ENCODE peak calls at places on chromosomes 5 and 9, in six cellular contexts. X is tibial nerve; R is IMR-90; Q is CD4-positive, CD25-positive, alpha-beta regulatory T cell; C is breast epithelium; B is WERI-Rb-1. V is an unnamed sample. For H3K9me3, the result is how much of the 10 kb centered on the place peaks cover.

GRCh38 chr5:135842737-135843136 is 8.3 kb downstream of the SLC25A48 start:
- DNase-seq in X (no peak), Q (no peak), C (no peak), R (no peak), B (no peak), V (no peak)

GRCh38 chr9:109769250-109769649 is 10.7 kb upstream of the PALM2AKAP2 start:
- DNase-seq in Q (no peak), C (no peak), X (no peak), R (no peak), B (no peak), V (no peak)

GRCh38 chr5:116652196-116652729 is 77.6 kb upstream of the SEMA6A start:
- DNase-seq in X (peak), Q (no peak), B (no peak), R (peak), C (peak), V (peak)

GRCh38 chr5:122228728-122229392 is 83.2 kb upstream of the SNCAIP start:
- DNase-seq in Q (no peak), B (no peak), X (no peak), C (no peak), R (no peak), V (no peak)

GRCh38 chr9:26112724-26113123 is 434.5 kb upstream of the TUSC1 start:
- DNase-seq in X (no peak), C (no peak), R (peak), B (no peak), Q (no peak), V (no peak)

GRCh38 chr9:112500842-112501241 is 14.2 kb downstream of the KIAA1958 start:
- DNase-seq in Q (no peak), X (no peak), R (no peak), C (no peak), B (no peak), V (no peak)

GRCh38 chr9:114016629-114017423 is 61.3 kb downstream of the AMBP start:
- DNase-seq in X (peak), Q (no peak), C (peak), B (peak), R (no peak), V (peak)

GRCh38 chr5:74638776-74639537 is 1.6 kb downstream of the ENC1 start:
- DNase-seq in R (peak), B (no peak), X (no peak), C (no peak), Q (no peak), V (no peak)

GRCh38 chr9:69996947-69997346 is 46.7 kb upstream of the MAMDC2 start:
- DNase-seq in R (no peak), Q (no peak), B (peak), C (no peak), X (peak), V (peak)

GRCh38 chr9:71885467-71885866 is 25.5 kb downstream of the ABHD17B start:
- DNase-seq in X (no peak), R (no peak), B (no peak), C (no peak), Q (no peak), V (no peak)

GRCh38 chr5:80064124-80064523 is 29.0 kb downstream of the THBS4 start:
- DNase-seq in B (no peak), C (no peak), R (no peak), Q (no peak), X (no peak), V (no peak)

GRCh38 chr9:18320046-18320445 is 153.9 kb upstream of the ADAMTSL1 start:
- DNase-seq in C (no peak), Q (no peak), B (no peak), R (peak), X (no peak), V (no peak)

GRCh38 chr5:69237877-69238276 is 3.2 kb downstream of the CDK7 start:
- DNase-seq in Q (no peak), R (no peak), X (no peak), B (no peak), C (no peak), V (no peak)

GRCh38 chr5:69238760-69239251 is 4.1 kb downstream of the CDK7 start:
- DNase-seq in R (peak), X (no peak), C (no peak), Q (no peak), B (no peak), V (no peak)

GRCh38 chr5:69245031-69245430 is 10.3 kb downstream of the CDK7 start:
- DNase-seq in X (no peak), B (no peak), R (no peak), C (no peak), Q (no peak), V (no peak)

GRCh38 chr5:69248019-69248418 is 13.3 kb downstream of the CDK7 start:
- DNase-seq in C (no peak), R (no peak), Q (no peak), B (no peak), X (no peak), V (no peak)

GRCh38 chr5:69242215-69242927 is 7.7 kb downstream of the CDK7 start:
- DNase-seq in Q (no peak), C (no peak), R (no peak), X (no peak), B (no peak), V (no peak)
- H3K27ac ChIP-seq in Q (no peak), C (no peak), R (peak), X (no peak), B (no peak), V (no peak)

GRCh38 chr5:150644058-150644457 is 3.6 kb downstream of the SYNPO start:
- DNase-seq in Q (no peak), R (no peak), X (no peak), C (no peak), B (no peak), V (no peak)

GRCh38 chr5:150641006-150641570 is 628 bp downstream of the SYNPO start:
- DNase-seq in B (no peak), X (peak), C (no peak), Q (no peak), R (peak), V (peak)

GRCh38 chr5:150642991-150643710 is 2.7 kb downstream of the SYNPO start:
- DNase-seq in R (no peak), Q (no peak), C (no peak), B (no peak), X (no peak), V (no peak)

GRCh38 chr5:150641826-150642566 is 1.5 kb downstream of the SYNPO start:
- DNase-seq in Q (no peak), B (no peak), R (no peak), C (no peak), X (no peak), V (no peak)

DNA sequence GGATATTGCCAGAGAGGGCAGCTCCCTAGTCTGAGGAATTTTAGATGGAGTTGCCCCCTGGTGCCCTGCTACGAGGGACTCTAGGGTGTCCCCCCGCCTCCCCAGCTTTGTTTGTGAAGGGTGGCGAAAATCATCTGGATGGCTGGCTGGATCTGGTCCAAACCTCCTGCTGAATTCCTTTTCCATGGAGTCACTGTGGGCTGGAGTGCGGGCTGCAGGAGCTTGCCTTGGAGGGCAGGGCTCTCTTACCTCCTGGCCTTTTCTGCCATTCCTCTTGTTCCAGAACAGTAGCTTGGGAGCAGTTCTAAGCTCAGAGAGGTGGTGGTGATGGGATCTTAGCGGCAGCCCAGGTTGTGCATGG is 2.1 kb downstream of the SYNPO start:
- DNase-seq in B (no peak), X (peak), Q (no peak), C (peak), R (peak), V (peak)
- H3K4me3 ChIP-seq in B (no peak), X (no peak), Q (no peak), C (peak), R (peak), V (no peak)

GRCh38 chr5:179127136-179128040 is 67.2 kb downstream of the ZNF354C start:
- DNase-seq in Q (no peak), X (no peak), C (no peak), B (no peak), R (no peak), V (no peak)
- H3K9me3 ChIP-seq in Q (under half), X (under half), C (under half), B (under half), R (under half), V (under half)

GRCh38 chr5:58818515-58818914 is 235.6 kb downstream of the RAB3C start:
- DNase-seq in R (no peak), X (no peak), C (no peak), Q (no peak), B (peak), V (no peak)
- H3K27ac ChIP-seq in R (no peak), X (no peak), C (no peak), Q (no peak), B (peak), V (no peak)

DNA sequence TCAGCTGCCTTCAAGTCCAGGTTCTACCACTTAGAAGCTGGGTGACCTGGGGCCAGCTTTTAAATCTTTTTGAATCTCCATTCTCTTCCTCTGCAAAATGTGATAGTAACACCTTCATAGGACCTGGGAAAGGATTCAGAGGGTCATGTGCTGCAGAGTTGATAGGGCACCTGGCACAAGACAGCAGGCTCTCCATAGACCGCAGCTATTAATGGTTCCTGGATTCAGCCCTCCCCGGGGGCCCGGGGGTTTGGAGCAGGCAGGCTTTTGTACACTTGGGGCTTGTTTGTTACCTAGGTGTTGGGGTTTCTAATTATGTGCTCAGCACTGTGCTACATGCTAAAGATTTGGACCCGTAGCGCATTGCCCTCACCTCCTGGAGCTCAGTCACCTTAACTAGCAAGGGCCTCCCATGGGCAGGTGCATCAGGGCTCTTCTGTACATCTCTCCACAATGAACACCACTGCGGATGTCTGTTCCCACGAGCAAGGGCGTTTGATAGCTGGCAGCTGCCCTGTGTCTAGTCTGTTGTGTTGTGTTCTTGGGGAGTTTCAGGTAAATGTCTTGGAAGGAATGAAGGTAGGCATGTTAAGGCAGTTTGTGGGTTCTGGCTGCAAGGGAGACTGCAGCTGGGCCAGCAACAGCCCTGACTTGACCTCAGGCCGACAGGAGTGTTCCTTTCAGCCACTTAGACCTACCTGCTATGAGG is 12.1 kb downstream of the PRRC2B start:
- DNase-seq in R (no peak), Q (no peak), C (peak), X (no peak), B (no peak), V (no peak)
- H3K4me3 ChIP-seq in R (no peak), Q (peak), C (peak), X (no peak), B (no peak), V (no peak)

DNA sequence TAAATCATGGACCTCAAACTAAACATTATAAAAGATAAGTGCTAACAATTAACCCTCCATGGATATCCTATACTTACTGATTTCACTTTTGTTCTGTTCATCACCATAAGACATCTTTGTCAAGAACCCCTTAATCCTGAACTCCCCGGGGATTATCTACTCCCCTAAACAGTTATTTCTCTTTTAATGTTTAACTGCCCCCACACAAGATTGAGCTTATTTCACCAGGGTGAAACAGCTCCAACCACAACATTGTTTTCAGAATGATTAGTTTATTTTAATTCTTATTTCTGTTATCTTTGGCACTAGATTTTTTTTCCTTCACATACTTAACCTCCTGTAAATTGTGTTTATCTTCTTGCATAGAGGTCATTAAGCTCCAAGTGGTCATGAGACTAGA is 103.2 kb upstream of the HCN1 start:
- DNase-seq in C (no peak), Q (no peak), R (no peak), X (no peak), B (no peak), V (no peak)
- H3K9me3 ChIP-seq in C (half or more), Q (under half), R (under half), X (under half), B (under half), V (under half)

DNA sequence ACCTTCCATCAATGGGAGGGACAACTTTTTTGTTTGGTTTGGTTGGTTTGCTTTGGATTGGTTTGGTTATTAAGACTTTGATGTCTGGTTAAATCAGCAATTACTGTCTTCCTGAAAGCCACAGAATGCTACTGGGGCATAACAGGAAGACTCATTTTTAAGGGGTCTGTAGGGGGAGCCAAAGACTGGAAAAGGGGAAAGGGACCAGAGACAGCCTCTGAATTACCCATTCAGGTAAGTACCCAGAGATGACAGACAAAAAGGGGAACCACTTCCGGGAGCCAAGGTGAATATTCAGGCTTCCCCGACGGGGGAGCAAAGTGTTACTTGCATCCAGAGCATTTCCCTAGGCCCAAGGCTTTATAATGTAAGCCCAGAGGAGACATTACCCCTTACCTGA is 4.6 kb upstream of the FEM1C start:
- DNase-seq in Q (no peak), B (peak), C (no peak), X (no peak), R (peak), V (no peak)
- H3K27ac ChIP-seq in Q (no peak), B (no peak), C (no peak), X (no peak), R (no peak), V (no peak)

GRCh38 chr9:126472931-126473330 is 140.8 kb upstream of the LMX1B start:
- DNase-seq in B (no peak), C (no peak), Q (no peak), R (no peak), X (no peak), V (no peak)
- H3K4me3 ChIP-seq in B (no peak), C (no peak), Q (no peak), R (no peak), X (no peak), V (no peak)

V was measured in lung.